ENCODE peak calls at places on chromosomes 12 and 14, in ten cellular contexts. L is GM23248; O is CD8-positive, alpha-beta memory T cell; H is GM04504; C is stomach; T is dermis microvascular lymphatic vessel endothelial cell; U is H54; N is HepG2; I is NAMALWA; F is AG10803. D is an unnamed sample.

GRCh38 chr14:35932659-35933159 is 106.6 kb downstream of the BRMS1L start:
- DNase-seq in L (no peak), O (no peak), H (no peak), C (no peak), T (no peak), U (no peak), N (no peak), I (peak; percentile 6), F (no peak), D (no peak)

GRCh38 chr12:14238224-14238792 is 127.2 kb upstream of the ATF7IP start:
- DNase-seq in L (peak; percentile 59), O (no peak), H (no peak), C (no peak), T (peak; percentile 48), U (no peak), N (no peak), I (peak; percentile 63), F (peak; percentile 44), D (no peak)

GRCh38 chr12:122845041-122845864 is 10.0 kb downstream of the HIP1R start:
- DNase-seq in L (no peak), O (no peak), H (no peak), C (no peak), T (no peak), U (no peak), N (no peak), I (no peak), F (no peak), D (no peak)

GRCh38 chr14:89004195-89004594 is 179.7 kb downstream of the TTC8 start:
- DNase-seq in L (peak; percentile 72), O (no peak), H (no peak), C (no peak), T (no peak), U (no peak), N (no peak), I (no peak), F (peak; percentile 75), D (no peak)

GRCh38 chr12:94789510-94790225 is 139.3 kb upstream of the TMCC3 start:
- DNase-seq in L (no peak), O (no peak), H (no peak), C (no peak), T (peak; percentile 67), U (no peak), N (no peak), I (no peak), F (no peak), D (no peak)

GRCh38 chr12:111363578-111363977 is 5.3 kb downstream of the PHETA1 start:
- DNase-seq in L (peak; percentile 53), O (no peak), H (peak; percentile 35), C (no peak), T (peak; percentile 57), U (peak; percentile 55), N (no peak), I (no peak), F (peak; percentile 73), D (no peak)

GRCh38 chr12:70443274-70443673 is 77.2 kb downstream of the KCNMB4 start:
- DNase-seq in L (peak; percentile 12), O (no peak), H (no peak), C (no peak), T (no peak), U (no peak), N (no peak), I (no peak), F (peak; percentile 5), D (peak; percentile 11)

GRCh38 chr14:21071225-21072041 is 1.3 kb downstream of the ARHGEF40 start:
- DNase-seq in L (peak; percentile 97), O (peak; percentile 70), H (peak; percentile 87), C (peak; percentile 73), T (peak; percentile 70), U (peak; percentile 73), N (peak; percentile 56), I (peak; percentile 80), F (peak; percentile 96), D (peak; percentile 83)

GRCh38 chr12:122023339-122024131 is 1.9 kb downstream of the BCL7A start:
- DNase-seq in L (peak; percentile 87), O (no peak), H (peak; percentile 56), C (peak; percentile 70), T (peak; percentile 88), U (no peak), N (peak; percentile 80), I (peak; percentile 62), F (peak; percentile 80), D (peak; percentile 49)

GRCh38 chr12:3207858-3208257 is 130.7 kb downstream of the TSPAN9 start:
- DNase-seq in L (no peak), O (no peak), H (no peak), C (no peak), T (no peak), U (no peak), N (peak; percentile 61), I (peak; percentile 45), F (no peak), D (no peak)

GRCh38 chr12:51075390-51075789 is 8.0 kb downstream of the CSRNP2 start:
- DNase-seq in L (no peak), O (no peak), H (no peak), C (no peak), T (no peak), U (no peak), N (no peak), I (no peak), F (no peak), D (no peak)

GRCh38 chr12:26319511-26319910 is 124.1 kb downstream of the SSPN start:
- DNase-seq in L (peak; percentile 99), O (no peak), H (peak; percentile 39), C (no peak), T (peak; percentile 60), U (peak; percentile 26), N (peak; percentile 9), I (no peak), F (peak; percentile 74), D (peak; percentile 79)

GRCh38 chr14:86596024-86596423 is 1066.1 kb downstream of the FLRT2 start:
- DNase-seq in L (no peak), O (no peak), H (no peak), C (no peak), T (no peak), U (no peak), N (no peak), I (no peak), F (no peak), D (no peak)

GRCh38 chr14:36652542-36653201 is 9.0 kb upstream of the PAX9 start:
- DNase-seq in L (no peak), O (no peak), H (no peak), C (no peak), T (no peak), U (no peak), N (no peak), I (no peak), F (no peak), D (peak; percentile 10)

GRCh38 chr14:24388474-24389179 is 10.2 kb upstream of the NYNRIN start:
- DNase-seq in L (no peak), O (no peak), H (no peak), C (no peak), T (no peak), U (no peak), N (no peak), I (no peak), F (no peak), D (no peak)

GRCh38 chr12:7319934-7320333 is 16.1 kb downstream of the ACSM4 start:
- DNase-seq in L (peak; percentile 1), O (no peak), H (no peak), C (no peak), T (peak; percentile 5), U (no peak), N (no peak), I (peak; percentile 24), F (no peak), D (no peak)

GRCh38 chr12:117774986-117775775 is 193.6 kb downstream of the KSR2 start:
- DNase-seq in L (no peak), O (no peak), H (peak; percentile 16), C (no peak), T (peak; percentile 66), U (no peak), N (no peak), I (no peak), F (peak; percentile 58), D (no peak)

GRCh38 chr12:48946206-48946605 is 11.1 kb downstream of the ARF3 start:
- DNase-seq in L (no peak), O (no peak), H (no peak), C (no peak), T (peak; percentile 23), U (no peak), N (no peak), I (no peak), F (no peak), D (no peak)

GRCh38 chr12:47145188-47145587 is 65.4 kb upstream of the AMIGO2 start:
- DNase-seq in L (no peak), O (no peak), H (no peak), C (no peak), T (no peak), U (no peak), N (no peak), I (no peak), F (no peak), D (no peak)

GRCh38 chr12:67018105-67018504 is 251.1 kb upstream of the CAND1 start:
- DNase-seq in L (no peak), O (no peak), H (no peak), C (no peak), T (no peak), U (no peak), N (no peak), I (no peak), F (no peak), D (peak; percentile 10)

D was measured in HT1080.